ENCODE peak calls at places on chromosomes 1 and 21, in eight cellular contexts. X is brain microvascular endothelial cell, R is anterior cingulate cortex, U is NCI-H2081 treated with DMSO at 0.1 percent for 48 hours, O is lower leg skin, B is HFFc6, I is NCI-H2171, F is SHP77. J is an unnamed sample.

GRCh38 chr1:38261574-38261973 is 215.0 kb upstream of the POU3F1 start:
- DNase-seq in X (no peak), R (no peak), U (no peak), O (no peak), B (no peak), I (no peak), F (no peak), J (no peak)

GRCh38 chr1:239976130-239976968 is 115.3 kb upstream of the FMN2 start:
- DNase-seq in X (peak; percentile 49), R (peak; percentile 35), U (no peak), O (no peak), B (peak; percentile 58), I (peak; percentile 14), F (peak; percentile 17), J (peak; percentile 51)

GRCh38 chr21:45827881-45828579 is 153.5 kb upstream of the COL6A1 start:
- DNase-seq in X (no peak), R (no peak), U (no peak), O (peak; percentile 40), B (no peak), I (no peak), F (no peak), J (no peak)

GRCh38 chr1:173478099-173478555 is 992 bp downstream of the PRDX6 start:
- DNase-seq in X (peak; percentile 60), R (peak; percentile 26), U (no peak), O (peak; percentile 91), B (peak; percentile 63), I (no peak), F (no peak), J (peak; percentile 50)

GRCh38 chr1:119631433-119632102 is 16.5 kb downstream of the ZNF697 start:
- DNase-seq in X (peak; percentile 66), R (peak; percentile 60), U (no peak), O (peak; percentile 97), B (peak; percentile 66), I (peak; percentile 38), F (no peak), J (no peak)

GRCh38 chr1:120178799-120179419 is 2.6 kb upstream of the SEC22B start:
- DNase-seq in X (no peak), R (no peak), U (no peak), O (no peak), B (peak; percentile 27), I (no peak), F (no peak), J (peak; percentile 0)

GRCh38 chr1:25523512-25523911 is 19.9 kb upstream of the LDLRAP1 start:
- DNase-seq in X (peak; percentile 18), R (no peak), U (no peak), O (no peak), B (no peak), I (no peak), F (peak; percentile 48), J (no peak)

GRCh38 chr1:176522310-176522846 is 59.4 kb downstream of the PAPPA2 start:
- DNase-seq in X (no peak), R (no peak), U (no peak), O (no peak), B (no peak), I (no peak), F (no peak), J (no peak)

GRCh38 chr1:97849350-97850339 is 71.2 kb downstream of the DPYD start:
- DNase-seq in X (peak; percentile 62), R (no peak), U (peak; percentile 11), O (no peak), B (peak; percentile 81), I (no peak), F (peak; percentile 2), J (no peak)

GRCh38 chr21:42258150-42258884 is 39.4 kb downstream of the ABCG1 start:
- DNase-seq in X (peak; percentile 34), R (peak; percentile 60), U (no peak), O (peak; percentile 91), B (peak; percentile 10), I (peak; percentile 8), F (peak; percentile 65), J (peak; percentile 54)

GRCh38 chr1:9448132-9449105 is 90.8 kb upstream of the SLC25A33 start:
- DNase-seq in X (peak; percentile 39), R (no peak), U (no peak), O (no peak), B (no peak), I (no peak), F (no peak), J (no peak)

GRCh38 chr21:39111928-39112327 is 71.3 kb downstream of the PSMG1 start:
- DNase-seq in X (no peak), R (no peak), U (no peak), O (no peak), B (no peak), I (no peak), F (no peak), J (no peak)

GRCh38 chr1:43979261-43979527 is 184 bp downstream of the B4GALT2 start:
- DNase-seq in X (no peak), R (no peak), U (no peak), O (no peak), B (no peak), I (no peak), F (no peak), J (no peak)

GRCh38 chr1:35449334-35450008 is 107.7 kb downstream of the KIAA0319L start:
- DNase-seq in X (peak; percentile 95), R (no peak), U (no peak), O (no peak), B (peak; percentile 96), I (no peak), F (no peak), J (no peak)

J was measured in T47D.